ENCODE peak calls at places on chromosomes 12 and 14, in ten cellular contexts. One of them, this sample, is unnamed.

GRCh38 chr14:22375321-22375930 is 213.6 kb downstream of the DAD1 start:
- DNase-seq in fibroblast of lung: peak; percentile 66
- DNase-seq in upper lobe of right lung: no peak
- DNase-seq in AG04449: no peak
- DNase-seq in body of pancreas: peak; percentile 29
- DNase-seq in foreskin fibroblast: no peak
- DNase-seq in astrocyte of the spinal cord: peak; percentile 64
- DNase-seq in neural crest cell: peak; percentile 21
- DNase-seq in kidney: no peak
- DNase-seq in psoas muscle: no peak
- DNase-seq in this sample: no peak

GRCh38 chr12:79927772-79928474 is 7.0 kb downstream of the PPP1R12A start:
- DNase-seq in fibroblast of lung: no peak
- DNase-seq in upper lobe of right lung: no peak
- DNase-seq in AG04449: no peak
- DNase-seq in body of pancreas: no peak
- DNase-seq in foreskin fibroblast: no peak
- DNase-seq in astrocyte of the spinal cord: no peak
- DNase-seq in neural crest cell: no peak
- DNase-seq in kidney: no peak
- DNase-seq in psoas muscle: no peak
- DNase-seq in this sample: no peak

GRCh38 chr12:49014547-49014946 is 4.0 kb downstream of the PRKAG1 start:
- DNase-seq in fibroblast of lung: peak; percentile 49
- DNase-seq in upper lobe of right lung: no peak
- DNase-seq in AG04449: no peak
- DNase-seq in body of pancreas: no peak
- DNase-seq in foreskin fibroblast: peak; percentile 34
- DNase-seq in astrocyte of the spinal cord: peak; percentile 9
- DNase-seq in neural crest cell: no peak
- DNase-seq in kidney: no peak
- DNase-seq in psoas muscle: no peak
- DNase-seq in this sample: no peak

GRCh38 chr14:101223147-101223546 is 319.6 kb upstream of the RTL1 start:
- DNase-seq in fibroblast of lung: no peak
- DNase-seq in upper lobe of right lung: no peak
- DNase-seq in AG04449: no peak
- DNase-seq in body of pancreas: no peak
- DNase-seq in foreskin fibroblast: no peak
- DNase-seq in astrocyte of the spinal cord: no peak
- DNase-seq in neural crest cell: peak; percentile 40
- DNase-seq in kidney: no peak
- DNase-seq in psoas muscle: no peak
- DNase-seq in this sample: no peak

GRCh38 chr14:95288672-95289322 is 30.9 kb downstream of the CLMN start:
- DNase-seq in fibroblast of lung: no peak
- DNase-seq in upper lobe of right lung: no peak
- DNase-seq in AG04449: no peak
- DNase-seq in body of pancreas: no peak
- DNase-seq in foreskin fibroblast: no peak
- DNase-seq in astrocyte of the spinal cord: no peak
- DNase-seq in neural crest cell: no peak
- DNase-seq in kidney: no peak
- DNase-seq in psoas muscle: no peak
- DNase-seq in this sample: no peak

GRCh38 chr12:54981796-54982195 is 2.8 kb downstream of the TESPA1 start:
- DNase-seq in fibroblast of lung: no peak
- DNase-seq in upper lobe of right lung: no peak
- DNase-seq in AG04449: no peak
- DNase-seq in body of pancreas: no peak
- DNase-seq in foreskin fibroblast: no peak
- DNase-seq in astrocyte of the spinal cord: no peak
- DNase-seq in neural crest cell: no peak
- DNase-seq in kidney: no peak
- DNase-seq in psoas muscle: no peak
- DNase-seq in this sample: no peak

GRCh38 chr14:89182326-89182725 is 234.7 kb downstream of the FOXN3 start:
- DNase-seq in fibroblast of lung: no peak
- DNase-seq in upper lobe of right lung: no peak
- DNase-seq in AG04449: no peak
- DNase-seq in body of pancreas: no peak
- DNase-seq in foreskin fibroblast: no peak
- DNase-seq in astrocyte of the spinal cord: no peak
- DNase-seq in neural crest cell: no peak
- DNase-seq in kidney: no peak
- DNase-seq in psoas muscle: no peak
- DNase-seq in this sample: no peak

GRCh38 chr12:53290661-53291060 is 4.7 kb upstream of the PFDN5 start:
- DNase-seq in fibroblast of lung: peak; percentile 24
- DNase-seq in upper lobe of right lung: no peak
- DNase-seq in AG04449: no peak
- DNase-seq in body of pancreas: no peak
- DNase-seq in foreskin fibroblast: no peak
- DNase-seq in astrocyte of the spinal cord: no peak
- DNase-seq in neural crest cell: no peak
- DNase-seq in kidney: no peak
- DNase-seq in psoas muscle: no peak
- DNase-seq in this sample: no peak

GRCh38 chr12:75087656-75088055 is 122.0 kb downstream of the KCNC2 start:
- DNase-seq in fibroblast of lung: no peak
- DNase-seq in upper lobe of right lung: no peak
- DNase-seq in AG04449: no peak
- DNase-seq in body of pancreas: no peak
- DNase-seq in foreskin fibroblast: no peak
- DNase-seq in astrocyte of the spinal cord: no peak
- DNase-seq in neural crest cell: no peak
- DNase-seq in kidney: no peak
- DNase-seq in psoas muscle: no peak
- DNase-seq in this sample: no peak

GRCh38 chr12:25755681-25756260 is 202.7 kb upstream of the LMNTD1 start:
- DNase-seq in fibroblast of lung: no peak
- DNase-seq in upper lobe of right lung: no peak
- DNase-seq in AG04449: no peak
- DNase-seq in body of pancreas: no peak
- DNase-seq in foreskin fibroblast: no peak
- DNase-seq in astrocyte of the spinal cord: no peak
- DNase-seq in neural crest cell: no peak
- DNase-seq in kidney: no peak
- DNase-seq in psoas muscle: no peak
- DNase-seq in this sample: no peak

GRCh38 chr12:53190108-53190729 is 9.5 kb upstream of the CSAD start:
- DNase-seq in fibroblast of lung: peak; percentile 50
- DNase-seq in upper lobe of right lung: peak; percentile 76
- DNase-seq in AG04449: no peak
- DNase-seq in body of pancreas: peak; percentile 68
- DNase-seq in foreskin fibroblast: peak; percentile 42
- DNase-seq in astrocyte of the spinal cord: peak; percentile 67
- DNase-seq in neural crest cell: peak; percentile 32
- DNase-seq in kidney: no peak
- DNase-seq in psoas muscle: peak; percentile 83
- DNase-seq in this sample: no peak

GRCh38 chr14:87754512-87755223 is 238.3 kb downstream of the GALC start:
- DNase-seq in fibroblast of lung: no peak
- DNase-seq in upper lobe of right lung: no peak
- DNase-seq in AG04449: no peak
- DNase-seq in body of pancreas: no peak
- DNase-seq in foreskin fibroblast: no peak
- DNase-seq in astrocyte of the spinal cord: no peak
- DNase-seq in neural crest cell: no peak
- DNase-seq in kidney: no peak
- DNase-seq in psoas muscle: no peak
- DNase-seq in this sample: no peak

GRCh38 chr12:82862069-82862841 is 175.5 kb downstream of the TMTC2 start:
- DNase-seq in fibroblast of lung: no peak
- DNase-seq in upper lobe of right lung: no peak
- DNase-seq in AG04449: no peak
- DNase-seq in body of pancreas: no peak
- DNase-seq in foreskin fibroblast: peak; percentile 12
- DNase-seq in astrocyte of the spinal cord: peak; percentile 43
- DNase-seq in neural crest cell: no peak
- DNase-seq in kidney: no peak
- DNase-seq in psoas muscle: no peak
- DNase-seq in this sample: no peak

GRCh38 chr12:68887641-68888040 is 45.3 kb downstream of the CPM start:
- DNase-seq in fibroblast of lung: no peak
- DNase-seq in upper lobe of right lung: no peak
- DNase-seq in AG04449: no peak
- DNase-seq in body of pancreas: no peak
- DNase-seq in foreskin fibroblast: no peak
- DNase-seq in astrocyte of the spinal cord: no peak
- DNase-seq in neural crest cell: no peak
- DNase-seq in kidney: no peak
- DNase-seq in psoas muscle: no peak
- DNase-seq in this sample: no peak

GRCh38 chr14:64663174-64663573 is 41.0 kb upstream of the PLEKHG3 start:
- DNase-seq in fibroblast of lung: no peak
- DNase-seq in upper lobe of right lung: no peak
- DNase-seq in AG04449: no peak
- DNase-seq in body of pancreas: no peak
- DNase-seq in foreskin fibroblast: no peak
- DNase-seq in astrocyte of the spinal cord: peak; percentile 28
- DNase-seq in neural crest cell: no peak
- DNase-seq in kidney: no peak
- DNase-seq in psoas muscle: no peak
- DNase-seq in this sample: no peak

GRCh38 chr12:132071001-132071810 is 72.9 kb downstream of the DDX51 start:
- DNase-seq in fibroblast of lung: no peak
- DNase-seq in upper lobe of right lung: no peak
- DNase-seq in AG04449: no peak
- DNase-seq in body of pancreas: no peak
- DNase-seq in foreskin fibroblast: no peak
- DNase-seq in astrocyte of the spinal cord: no peak
- DNase-seq in neural crest cell: no peak
- DNase-seq in kidney: no peak
- DNase-seq in psoas muscle: no peak
- DNase-seq in this sample: no peak

GRCh38 chr14:102824832-102825231 is 47.6 kb downstream of the TRAF3 start:
- DNase-seq in fibroblast of lung: no peak
- DNase-seq in upper lobe of right lung: no peak
- DNase-seq in AG04449: no peak
- DNase-seq in body of pancreas: no peak
- DNase-seq in foreskin fibroblast: peak; percentile 53
- DNase-seq in astrocyte of the spinal cord: peak; percentile 53
- DNase-seq in neural crest cell: no peak
- DNase-seq in kidney: no peak
- DNase-seq in psoas muscle: peak; percentile 59
- DNase-seq in this sample: peak; percentile 58

GRCh38 chr12:114684098-114684869 is at the start of gene TBX3:
- DNase-seq in fibroblast of lung: peak; percentile 100
- DNase-seq in upper lobe of right lung: peak; percentile 89
- DNase-seq in AG04449: peak; percentile 99
- DNase-seq in body of pancreas: peak; percentile 81
- DNase-seq in foreskin fibroblast: peak; percentile 99
- DNase-seq in astrocyte of the spinal cord: peak; percentile 100
- DNase-seq in neural crest cell: peak; percentile 75
- DNase-seq in kidney: peak; percentile 97
- DNase-seq in psoas muscle: peak; percentile 96
- DNase-seq in this sample: no peak

DNA sequence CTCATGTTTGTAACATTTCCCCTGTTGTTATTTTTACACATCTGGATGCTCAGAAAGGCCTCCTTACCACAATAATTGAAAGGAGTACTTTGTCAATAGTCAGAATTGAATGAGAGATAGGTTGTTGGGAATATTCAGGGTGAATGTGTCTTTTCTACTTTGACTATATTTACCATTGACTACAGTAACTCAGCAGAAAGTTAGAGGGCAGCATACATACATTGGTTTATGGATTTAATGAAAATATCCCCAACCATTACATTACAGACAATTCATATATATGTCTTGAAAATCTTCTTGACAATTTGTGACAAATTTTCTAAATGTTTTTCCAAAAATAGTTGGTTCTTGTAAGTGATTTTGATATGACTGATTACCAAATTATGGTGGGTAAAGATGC is 97.7 kb downstream of the NTS start:
- DNase-seq in fibroblast of lung: no peak
- DNase-seq in upper lobe of right lung: no peak
- DNase-seq in AG04449: no peak
- DNase-seq in body of pancreas: no peak
- DNase-seq in foreskin fibroblast: no peak
- DNase-seq in astrocyte of the spinal cord: no peak
- DNase-seq in neural crest cell: no peak
- DNase-seq in kidney: no peak
- DNase-seq in psoas muscle: no peak
- DNase-seq in this sample: no peak
- TF ChIP-seq CTCF in fibroblast of lung: peak; percentile 25
- TF ChIP-seq CTCF in upper lobe of right lung: no peak
- TF ChIP-seq CTCF in AG04449: no peak
- TF ChIP-seq CTCF in body of pancreas: no peak
- TF ChIP-seq CTCF in foreskin fibroblast: no peak
- TF ChIP-seq CTCF in astrocyte of the spinal cord: peak; percentile 18
- TF ChIP-seq CTCF in neural crest cell: no peak
- TF ChIP-seq CTCF in kidney: no peak
- TF ChIP-seq CTCF in psoas muscle: no peak
- TF ChIP-seq CTCF in this sample: no peak

GRCh38 chr12:128707488-128707887 is 116.3 kb downstream of the SLC15A4 start:
- DNase-seq in fibroblast of lung: no peak
- DNase-seq in upper lobe of right lung: no peak
- DNase-seq in AG04449: no peak
- DNase-seq in body of pancreas: no peak
- DNase-seq in foreskin fibroblast: no peak
- DNase-seq in astrocyte of the spinal cord: no peak
- DNase-seq in neural crest cell: no peak
- DNase-seq in kidney: no peak
- DNase-seq in psoas muscle: no peak
- DNase-seq in this sample: no peak
- TF ChIP-seq CTCF in fibroblast of lung: no peak
- TF ChIP-seq CTCF in upper lobe of right lung: no peak
- TF ChIP-seq CTCF in AG04449: no peak
- TF ChIP-seq CTCF in body of pancreas: no peak
- TF ChIP-seq CTCF in foreskin fibroblast: no peak
- TF ChIP-seq CTCF in astrocyte of the spinal cord: no peak
- TF ChIP-seq CTCF in neural crest cell: no peak
- TF ChIP-seq CTCF in kidney: no peak
- TF ChIP-seq CTCF in psoas muscle: no peak
- TF ChIP-seq CTCF in this sample: no peak

DNA sequence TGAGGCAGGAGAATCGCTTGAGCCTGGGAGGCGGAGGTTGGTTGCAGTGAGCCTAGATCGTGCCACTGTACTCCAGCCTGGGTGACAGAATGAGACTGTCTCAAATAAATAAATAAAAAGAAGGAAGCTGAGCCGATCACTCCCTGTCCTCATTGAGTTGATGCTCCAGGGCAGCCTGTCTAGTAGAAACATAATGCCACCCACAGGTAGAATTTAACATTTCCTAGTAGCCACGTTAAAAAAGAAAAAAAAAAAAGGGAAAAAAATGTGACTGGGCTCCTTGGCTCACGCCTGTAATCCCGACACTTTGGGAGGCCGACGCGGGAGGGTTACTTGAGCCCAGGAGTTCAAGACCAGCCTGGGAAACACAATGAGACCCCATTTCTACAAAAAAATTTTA is 135.7 kb downstream of the SCARB1 start:
- DNase-seq in fibroblast of lung: no peak
- DNase-seq in upper lobe of right lung: no peak
- DNase-seq in AG04449: no peak
- DNase-seq in body of pancreas: no peak
- DNase-seq in foreskin fibroblast: no peak
- DNase-seq in astrocyte of the spinal cord: no peak
- DNase-seq in neural crest cell: no peak
- DNase-seq in kidney: no peak
- DNase-seq in psoas muscle: no peak
- DNase-seq in this sample: no peak
- TF ChIP-seq CTCF in fibroblast of lung: no peak
- TF ChIP-seq CTCF in upper lobe of right lung: no peak
- TF ChIP-seq CTCF in AG04449: no peak
- TF ChIP-seq CTCF in body of pancreas: no peak
- TF ChIP-seq CTCF in foreskin fibroblast: no peak
- TF ChIP-seq CTCF in astrocyte of the spinal cord: no peak
- TF ChIP-seq CTCF in neural crest cell: no peak
- TF ChIP-seq CTCF in kidney: no peak
- TF ChIP-seq CTCF in psoas muscle: no peak
- TF ChIP-seq CTCF in this sample: no peak

GRCh38 chr14:32407170-32407569 is 78.1 kb downstream of the AKAP6 start:
- DNase-seq in fibroblast of lung: peak; percentile 53
- DNase-seq in upper lobe of right lung: no peak
- DNase-seq in AG04449: no peak
- DNase-seq in body of pancreas: no peak
- DNase-seq in foreskin fibroblast: no peak
- DNase-seq in astrocyte of the spinal cord: no peak
- DNase-seq in neural crest cell: no peak
- DNase-seq in kidney: no peak
- DNase-seq in psoas muscle: no peak
- DNase-seq in this sample: peak; percentile 11
- TF ChIP-seq CTCF in fibroblast of lung: no peak
- TF ChIP-seq CTCF in upper lobe of right lung: no peak
- TF ChIP-seq CTCF in AG04449: no peak
- TF ChIP-seq CTCF in body of pancreas: no peak
- TF ChIP-seq CTCF in foreskin fibroblast: no peak
- TF ChIP-seq CTCF in astrocyte of the spinal cord: no peak
- TF ChIP-seq CTCF in neural crest cell: no peak
- TF ChIP-seq CTCF in kidney: no peak
- TF ChIP-seq CTCF in psoas muscle: no peak
- TF ChIP-seq CTCF in this sample: no peak